ENCODE peak calls at places on chromosomes 12 and 14, in ten cellular contexts. One of them, this sample, is unnamed.

GRCh38 chr12:99154264-99154982 is 493.1 kb upstream of the GARIN6 start:
- DNase-seq in mammary epithelial cell: no peak
- DNase-seq in brain microvascular endothelial cell: no peak
- DNase-seq in lower lobe of right lung: no peak
- DNase-seq in CD8-positive, alpha-beta T cell: no peak
- DNase-seq in psoas muscle: no peak
- DNase-seq in HFF-Myc: no peak
- DNase-seq in tibial artery: no peak
- DNase-seq in lung: no peak
- DNase-seq in fibroblast of mammary gland: no peak
- DNase-seq in this sample: no peak

GRCh38 chr12:131387281-131388163 is 323.4 kb upstream of the SFSWAP start:
- DNase-seq in HFF-Myc: no peak
- DNase-seq in lung: no peak
- DNase-seq in fibroblast of mammary gland: no peak
- DNase-seq in lower lobe of right lung: peak; percentile 28
- DNase-seq in psoas muscle: no peak
- DNase-seq in CD8-positive, alpha-beta T cell: no peak
- DNase-seq in brain microvascular endothelial cell: no peak
- DNase-seq in mammary epithelial cell: no peak
- DNase-seq in tibial artery: no peak
- DNase-seq in this sample: no peak

GRCh38 chr12:95173392-95174251 is 43.6 kb downstream of the FGD6 start:
- DNase-seq in fibroblast of mammary gland: peak; percentile 82
- DNase-seq in lower lobe of right lung: peak; percentile 69
- DNase-seq in CD8-positive, alpha-beta T cell: no peak
- DNase-seq in mammary epithelial cell: peak; percentile 91
- DNase-seq in HFF-Myc: peak; percentile 55
- DNase-seq in tibial artery: no peak
- DNase-seq in lung: peak; percentile 58
- DNase-seq in brain microvascular endothelial cell: peak; percentile 82
- DNase-seq in psoas muscle: peak; percentile 69
- DNase-seq in this sample: no peak

GRCh38 chr14:20412876-20413784 is at the start of gene TEP1:
- DNase-seq in CD8-positive, alpha-beta T cell: peak; percentile 68
- DNase-seq in tibial artery: peak; percentile 94
- DNase-seq in fibroblast of mammary gland: peak; percentile 72
- DNase-seq in brain microvascular endothelial cell: peak; percentile 79
- DNase-seq in lower lobe of right lung: peak; percentile 94
- DNase-seq in HFF-Myc: peak; percentile 33
- DNase-seq in psoas muscle: peak; percentile 94
- DNase-seq in mammary epithelial cell: peak; percentile 87
- DNase-seq in lung: peak; percentile 89
- DNase-seq in this sample: no peak

GRCh38 chr12:105272814-105273416 is 36.9 kb upstream of the APPL2 start:
- DNase-seq in HFF-Myc: no peak
- DNase-seq in lung: no peak
- DNase-seq in mammary epithelial cell: no peak
- DNase-seq in tibial artery: no peak
- DNase-seq in fibroblast of mammary gland: no peak
- DNase-seq in psoas muscle: no peak
- DNase-seq in CD8-positive, alpha-beta T cell: no peak
- DNase-seq in lower lobe of right lung: no peak
- DNase-seq in brain microvascular endothelial cell: no peak
- DNase-seq in this sample: no peak

GRCh38 chr12:15001733-15002471 is 29.1 kb downstream of the PDE6H start:
- DNase-seq in lung: no peak
- DNase-seq in lower lobe of right lung: peak; percentile 46
- DNase-seq in tibial artery: peak; percentile 87
- DNase-seq in fibroblast of mammary gland: peak; percentile 35
- DNase-seq in HFF-Myc: no peak
- DNase-seq in brain microvascular endothelial cell: peak; percentile 5
- DNase-seq in psoas muscle: peak; percentile 72
- DNase-seq in CD8-positive, alpha-beta T cell: no peak
- DNase-seq in mammary epithelial cell: no peak
- DNase-seq in this sample: no peak

GRCh38 chr14:100078216-100078780 is 13.1 kb downstream of the EVL start:
- DNase-seq in lung: no peak
- DNase-seq in CD8-positive, alpha-beta T cell: no peak
- DNase-seq in psoas muscle: no peak
- DNase-seq in mammary epithelial cell: no peak
- DNase-seq in tibial artery: no peak
- DNase-seq in fibroblast of mammary gland: no peak
- DNase-seq in lower lobe of right lung: no peak
- DNase-seq in HFF-Myc: no peak
- DNase-seq in brain microvascular endothelial cell: no peak
- DNase-seq in this sample: no peak

GRCh38 chr12:54051916-54052744 is 1.5 kb upstream of the HOXC4 start:
- DNase-seq in fibroblast of mammary gland: peak; percentile 60
- DNase-seq in HFF-Myc: no peak
- DNase-seq in tibial artery: no peak
- DNase-seq in CD8-positive, alpha-beta T cell: no peak
- DNase-seq in brain microvascular endothelial cell: no peak
- DNase-seq in lower lobe of right lung: no peak
- DNase-seq in mammary epithelial cell: no peak
- DNase-seq in lung: no peak
- DNase-seq in psoas muscle: no peak
- DNase-seq in this sample: no peak

GRCh38 chr12:110501378-110501721 is 561 bp downstream of the VPS29 start:
- DNase-seq in psoas muscle: peak; percentile 70
- DNase-seq in lower lobe of right lung: no peak
- DNase-seq in mammary epithelial cell: peak; percentile 81
- DNase-seq in fibroblast of mammary gland: peak; percentile 48
- DNase-seq in HFF-Myc: peak; percentile 12
- DNase-seq in CD8-positive, alpha-beta T cell: no peak
- DNase-seq in lung: no peak
- DNase-seq in tibial artery: peak; percentile 72
- DNase-seq in brain microvascular endothelial cell: peak; percentile 24
- DNase-seq in this sample: no peak
- TF ChIP-seq CTCF in psoas muscle: no peak
- TF ChIP-seq CTCF in lower lobe of right lung: no peak
- TF ChIP-seq CTCF in mammary epithelial cell: peak; percentile 3
- TF ChIP-seq CTCF in fibroblast of mammary gland: no peak
- TF ChIP-seq CTCF in HFF-Myc: peak; percentile 9
- TF ChIP-seq CTCF in CD8-positive, alpha-beta T cell: no peak
- TF ChIP-seq CTCF in lung: no peak
- TF ChIP-seq CTCF in tibial artery: no peak
- TF ChIP-seq CTCF in brain microvascular endothelial cell: no peak
- TF ChIP-seq CTCF in this sample: no peak

GRCh38 chr12:106341086-106341879 is 16.3 kb upstream of the POLR3B start:
- DNase-seq in HFF-Myc: no peak
- DNase-seq in lower lobe of right lung: no peak
- DNase-seq in lung: no peak
- DNase-seq in brain microvascular endothelial cell: no peak
- DNase-seq in mammary epithelial cell: no peak
- DNase-seq in fibroblast of mammary gland: peak; percentile 47
- DNase-seq in CD8-positive, alpha-beta T cell: no peak
- DNase-seq in tibial artery: no peak
- DNase-seq in psoas muscle: no peak
- DNase-seq in this sample: no peak

GRCh38 chr12:106345739-106346138 is 11.8 kb upstream of the POLR3B start:
- DNase-seq in mammary epithelial cell: peak; percentile 96
- DNase-seq in lower lobe of right lung: no peak
- DNase-seq in psoas muscle: no peak
- DNase-seq in CD8-positive, alpha-beta T cell: no peak
- DNase-seq in tibial artery: no peak
- DNase-seq in HFF-Myc: peak; percentile 42
- DNase-seq in lung: peak; percentile 44
- DNase-seq in brain microvascular endothelial cell: peak; percentile 56
- DNase-seq in fibroblast of mammary gland: peak; percentile 49
- DNase-seq in this sample: no peak

GRCh38 chr12:106348411-106348810 is 9.1 kb upstream of the POLR3B start:
- DNase-seq in lower lobe of right lung: no peak
- DNase-seq in fibroblast of mammary gland: no peak
- DNase-seq in CD8-positive, alpha-beta T cell: no peak
- DNase-seq in lung: no peak
- DNase-seq in tibial artery: no peak
- DNase-seq in psoas muscle: no peak
- DNase-seq in brain microvascular endothelial cell: no peak
- DNase-seq in mammary epithelial cell: no peak
- DNase-seq in HFF-Myc: no peak
- DNase-seq in this sample: no peak

GRCh38 chr12:106342397-106343212 is 14.9 kb upstream of the POLR3B start:
- DNase-seq in mammary epithelial cell: peak; percentile 67
- DNase-seq in fibroblast of mammary gland: peak; percentile 89
- DNase-seq in lower lobe of right lung: peak; percentile 65
- DNase-seq in HFF-Myc: peak; percentile 27
- DNase-seq in psoas muscle: peak; percentile 92
- DNase-seq in CD8-positive, alpha-beta T cell: no peak
- DNase-seq in brain microvascular endothelial cell: peak; percentile 59
- DNase-seq in tibial artery: peak; percentile 88
- DNase-seq in lung: peak; percentile 68
- DNase-seq in this sample: no peak

DNA sequence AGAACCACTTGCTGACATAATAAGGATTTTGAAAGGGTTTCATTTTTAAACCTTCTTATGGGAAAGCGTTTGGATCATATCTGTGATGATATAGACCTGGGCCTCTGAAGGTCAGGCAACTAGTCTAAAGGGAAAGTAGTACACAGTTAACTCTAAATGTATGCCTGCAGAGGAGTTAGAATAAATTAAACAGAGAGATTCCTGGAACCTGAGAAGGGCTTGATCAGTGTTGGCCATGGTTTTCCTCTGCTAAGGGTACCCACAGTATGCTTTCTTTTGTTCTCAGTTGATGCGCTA is 14.4 kb upstream of the POLR3B start:
- DNase-seq in lower lobe of right lung: no peak
- DNase-seq in brain microvascular endothelial cell: no peak
- DNase-seq in psoas muscle: no peak
- DNase-seq in lung: no peak
- DNase-seq in CD8-positive, alpha-beta T cell: no peak
- DNase-seq in HFF-Myc: no peak
- DNase-seq in mammary epithelial cell: no peak
- DNase-seq in fibroblast of mammary gland: no peak
- DNase-seq in tibial artery: no peak
- DNase-seq in this sample: no peak
- H3K4me3 ChIP-seq in lower lobe of right lung: peak overlapping the region; percentile 23
- H3K4me3 ChIP-seq in brain microvascular endothelial cell: no peak overlapping the region
- H3K4me3 ChIP-seq in psoas muscle: peak overlapping the region; percentile 50
- H3K4me3 ChIP-seq in lung: no peak overlapping the region
- H3K4me3 ChIP-seq in CD8-positive, alpha-beta T cell: no peak overlapping the region
- H3K4me3 ChIP-seq in HFF-Myc: no peak overlapping the region
- H3K4me3 ChIP-seq in mammary epithelial cell: no peak overlapping the region
- H3K4me3 ChIP-seq in fibroblast of mammary gland: peak overlapping the region; percentile 41
- H3K4me3 ChIP-seq in tibial artery: peak overlapping the region; percentile 21
- H3K4me3 ChIP-seq in this sample: no peak overlapping the region

GRCh38 chr12:51815571-51815970 is 32.9 kb downstream of the FIGNL2 start:
- DNase-seq in lower lobe of right lung: no peak
- DNase-seq in brain microvascular endothelial cell: no peak
- DNase-seq in CD8-positive, alpha-beta T cell: no peak
- DNase-seq in psoas muscle: peak; percentile 34
- DNase-seq in mammary epithelial cell: no peak
- DNase-seq in lung: no peak
- DNase-seq in tibial artery: no peak
- DNase-seq in HFF-Myc: no peak
- DNase-seq in fibroblast of mammary gland: no peak
- DNase-seq in this sample: no peak

GRCh38 chr12:51812871-51813270 is 35.6 kb downstream of the FIGNL2 start:
- DNase-seq in tibial artery: no peak
- DNase-seq in CD8-positive, alpha-beta T cell: no peak
- DNase-seq in fibroblast of mammary gland: no peak
- DNase-seq in lower lobe of right lung: no peak
- DNase-seq in psoas muscle: no peak
- DNase-seq in lung: no peak
- DNase-seq in HFF-Myc: no peak
- DNase-seq in mammary epithelial cell: no peak
- DNase-seq in brain microvascular endothelial cell: no peak
- DNase-seq in this sample: no peak

GRCh38 chr12:51813931-51814310 is 34.6 kb downstream of the FIGNL2 start:
- DNase-seq in lung: no peak
- DNase-seq in fibroblast of mammary gland: no peak
- DNase-seq in HFF-Myc: no peak
- DNase-seq in mammary epithelial cell: no peak
- DNase-seq in CD8-positive, alpha-beta T cell: no peak
- DNase-seq in psoas muscle: no peak
- DNase-seq in brain microvascular endothelial cell: no peak
- DNase-seq in lower lobe of right lung: no peak
- DNase-seq in tibial artery: no peak
- DNase-seq in this sample: no peak

GRCh38 chr12:51817027-51817953 is 31.2 kb downstream of the FIGNL2 start:
- DNase-seq in brain microvascular endothelial cell: no peak
- DNase-seq in fibroblast of mammary gland: no peak
- DNase-seq in lung: no peak
- DNase-seq in HFF-Myc: no peak
- DNase-seq in mammary epithelial cell: no peak
- DNase-seq in tibial artery: no peak
- DNase-seq in lower lobe of right lung: no peak
- DNase-seq in psoas muscle: peak; percentile 3
- DNase-seq in CD8-positive, alpha-beta T cell: no peak
- DNase-seq in this sample: no peak

DNA sequence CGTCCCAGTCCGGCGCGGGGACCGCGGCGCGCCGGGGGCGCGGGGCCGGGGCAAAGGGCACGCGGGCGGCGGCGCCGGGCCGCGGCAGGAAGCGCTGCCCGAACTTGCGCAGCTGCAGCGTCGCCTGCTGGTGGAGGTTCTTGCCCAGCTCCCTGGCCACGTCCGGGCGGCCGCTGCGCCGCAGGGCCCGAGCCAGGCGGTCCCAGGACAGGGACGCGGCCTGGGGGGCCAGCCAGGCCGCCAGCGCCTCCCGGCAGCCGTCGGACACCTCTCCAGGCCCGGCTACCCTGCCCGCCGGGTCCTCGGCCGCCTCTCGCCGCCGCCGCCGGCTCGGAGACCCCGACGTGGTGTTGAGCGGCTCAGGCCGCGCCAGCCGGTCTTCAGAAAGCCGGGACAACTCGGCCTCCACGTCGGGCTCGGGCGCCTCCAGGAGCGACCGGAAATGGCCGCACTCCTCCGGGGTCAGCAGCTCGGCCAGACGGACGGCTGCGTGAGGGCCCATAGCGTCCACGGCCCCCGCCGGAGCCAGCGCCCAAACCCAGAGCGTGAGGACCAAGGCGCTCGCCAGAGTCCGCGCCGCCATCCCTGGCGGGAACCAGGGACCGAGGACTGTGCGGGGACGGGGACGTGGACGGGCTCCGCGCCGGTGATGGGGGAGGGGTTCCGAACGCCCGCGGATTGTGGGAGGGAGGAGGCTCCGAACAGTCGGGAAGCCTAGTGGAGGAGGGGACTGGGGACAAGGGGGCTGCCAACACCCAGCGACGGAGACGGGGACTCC is 34.0 kb downstream of the FIGNL2 start:
- DNase-seq in lower lobe of right lung: peak; percentile 89
- DNase-seq in HFF-Myc: peak; percentile 27
- DNase-seq in fibroblast of mammary gland: peak; percentile 72
- DNase-seq in tibial artery: peak; percentile 76
- DNase-seq in brain microvascular endothelial cell: peak; percentile 25
- DNase-seq in lung: peak; percentile 65
- DNase-seq in mammary epithelial cell: peak; percentile 18
- DNase-seq in CD8-positive, alpha-beta T cell: peak; percentile 71
- DNase-seq in psoas muscle: peak; percentile 89
- DNase-seq in this sample: no peak
- TF ChIP-seq CTCF in lower lobe of right lung: peak; percentile 49
- TF ChIP-seq CTCF in HFF-Myc: peak; percentile 26
- TF ChIP-seq CTCF in fibroblast of mammary gland: peak; percentile 47
- TF ChIP-seq CTCF in tibial artery: peak; percentile 53
- TF ChIP-seq CTCF in brain microvascular endothelial cell: peak; percentile 68
- TF ChIP-seq CTCF in lung: peak; percentile 62
- TF ChIP-seq CTCF in mammary epithelial cell: peak; percentile 68
- TF ChIP-seq CTCF in CD8-positive, alpha-beta T cell: peak; percentile 71
- TF ChIP-seq CTCF in psoas muscle: peak; percentile 64
- TF ChIP-seq CTCF in this sample: peak; percentile 58

DNA sequence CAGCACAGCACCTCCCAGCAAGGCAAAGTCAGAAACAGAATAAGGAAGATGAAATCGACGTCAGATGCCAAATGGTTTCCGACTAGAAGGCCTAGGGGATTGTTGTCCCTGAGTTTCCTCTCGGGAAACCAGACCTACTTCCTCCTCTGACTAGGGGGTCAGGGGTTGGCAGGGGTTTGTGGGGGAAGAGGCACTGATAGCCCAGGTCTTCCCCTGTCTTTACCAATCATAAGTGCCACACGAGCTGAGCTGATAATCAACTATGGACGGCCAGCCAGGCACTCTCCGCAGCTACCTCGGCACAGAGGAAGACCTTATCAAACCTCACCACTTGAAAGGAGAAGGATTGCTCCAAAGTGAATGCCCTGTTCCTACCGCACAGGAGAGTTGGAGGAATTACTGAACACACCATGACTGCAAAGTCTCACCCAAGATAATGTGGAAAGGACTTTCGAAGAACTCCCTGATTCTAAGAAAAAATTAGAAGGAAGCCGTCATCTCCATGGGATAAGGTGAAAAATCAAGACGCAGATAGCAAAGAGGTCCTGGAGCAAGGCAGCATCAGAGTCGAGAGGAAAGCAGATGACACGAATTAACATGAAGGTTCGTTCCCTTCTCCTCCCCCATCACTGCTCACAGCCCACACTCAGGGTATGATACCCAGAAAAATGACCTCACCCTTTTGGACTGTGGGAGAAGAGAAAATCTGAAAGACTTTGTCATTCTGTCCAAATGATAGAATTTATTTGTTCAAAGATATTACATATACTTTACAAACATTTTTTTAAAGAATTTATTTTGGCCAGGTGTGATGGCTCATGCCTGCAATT is 77.7 kb upstream of the MED13L start:
- DNase-seq in CD8-positive, alpha-beta T cell: no peak
- DNase-seq in HFF-Myc: no peak
- DNase-seq in lung: no peak
- DNase-seq in brain microvascular endothelial cell: no peak
- DNase-seq in mammary epithelial cell: no peak
- DNase-seq in tibial artery: no peak
- DNase-seq in psoas muscle: no peak
- DNase-seq in lower lobe of right lung: no peak
- DNase-seq in fibroblast of mammary gland: no peak
- DNase-seq in this sample: no peak
- H3K4me3 ChIP-seq in CD8-positive, alpha-beta T cell: no peak overlapping the region
- H3K4me3 ChIP-seq in HFF-Myc: no peak overlapping the region
- H3K4me3 ChIP-seq in lung: no peak overlapping the region
- H3K4me3 ChIP-seq in brain microvascular endothelial cell: no peak overlapping the region
- H3K4me3 ChIP-seq in mammary epithelial cell: no peak overlapping the region
- H3K4me3 ChIP-seq in tibial artery: no peak overlapping the region
- H3K4me3 ChIP-seq in psoas muscle: no peak overlapping the region
- H3K4me3 ChIP-seq in lower lobe of right lung: no peak overlapping the region
- H3K4me3 ChIP-seq in fibroblast of mammary gland: no peak overlapping the region
- H3K4me3 ChIP-seq in this sample: no peak overlapping the region